ENCODE peak calls at places on chromosomes 7 and 10, in nine cellular contexts. J is pulmonary artery endothelial cell, A is GM23248, L is Caki2, R is NCI-H1105, M is Caco-2, X is NCI-H524 treated with DMSO at 0.1 percent for 48 hours, B is A172, K is neural crest cell. G is an unnamed sample.
A peak's percentile ranks its signal among the peaks of the same experiment; 100 is the strongest.

GRCh38 chr10:11881477-11882417 is 58.6 kb downstream of the PROSER2 start:
- DNase-seq in R (no peak), A (peak; percentile 52), J (no peak), X (no peak), L (peak; percentile 95), K (no peak), B (peak; percentile 91), M (peak; percentile 79), G (peak; percentile 85)

GRCh38 chr10:48253970-48254657 is 20.4 kb downstream of the FRMPD2 start:
- DNase-seq in K (no peak), R (no peak), L (peak; percentile 84), A (peak; percentile 52), B (peak; percentile 80), J (peak; percentile 61), M (no peak), X (no peak), G (peak; percentile 28)

GRCh38 chr10:24350111-24350921 is 141.4 kb downstream of the KIAA1217 start:
- DNase-seq in A (no peak), L (no peak), X (no peak), K (no peak), M (no peak), R (no peak), B (no peak), J (no peak), G (no peak)

GRCh38 chr7:4227105-4228010 is 454.7 kb upstream of the FOXK1 start:
- DNase-seq in K (no peak), J (no peak), R (no peak), M (no peak), B (no peak), A (no peak), L (no peak), X (peak; percentile 42), G (no peak)

GRCh38 chr10:93475871-93476270 is 6.3 kb downstream of the MYOF start:
- DNase-seq in M (peak; percentile 43), K (no peak), X (no peak), B (peak; percentile 98), L (peak; percentile 93), R (no peak), J (no peak), A (peak; percentile 74), G (peak; percentile 75)

GRCh38 chr7:158407581-158408331 is 179.9 kb downstream of the PTPRN2 start:
- DNase-seq in X (no peak), A (peak; percentile 36), J (no peak), L (peak; percentile 22), R (peak; percentile 43), M (peak; percentile 53), B (peak; percentile 10), K (no peak), G (peak; percentile 74)

GRCh38 chr7:96067321-96067720 is 254.6 kb downstream of the SLC25A13 start:
- DNase-seq in M (no peak), A (no peak), K (no peak), X (no peak), R (no peak), L (no peak), J (no peak), B (no peak), G (peak; percentile 86)

GRCh38 chr7:17159500-17160037 is 138.9 kb upstream of the AHR start:
- DNase-seq in X (no peak), J (no peak), B (no peak), K (no peak), L (no peak), A (no peak), M (no peak), R (no peak), G (no peak)

GRCh38 chr10:59905066-59905734 is 1.2 kb downstream of the CCDC6 start:
- DNase-seq in M (peak; percentile 68), K (peak; percentile 12), R (peak; percentile 5), J (no peak), X (no peak), A (peak; percentile 57), B (peak; percentile 11), L (peak; percentile 11), G (peak; percentile 38)

GRCh38 chr7:8277394-8277982 is 15.5 kb upstream of the ICA1 start:
- DNase-seq in A (no peak), B (no peak), R (no peak), M (peak; percentile 30), L (no peak), J (no peak), K (no peak), X (no peak), G (peak; percentile 62)

GRCh38 chr10:102131286-102132170 is 1.3 kb upstream of the PPRC1 start:
- DNase-seq in X (no peak), B (no peak), K (no peak), R (no peak), L (no peak), A (peak; percentile 77), M (no peak), J (no peak), G (no peak)

GRCh38 chr10:107284187-107284586 is 119.7 kb upstream of the SORCS1 start:
- DNase-seq in J (no peak), R (no peak), B (no peak), X (no peak), M (no peak), A (no peak), K (no peak), L (no peak), G (no peak)

GRCh38 chr10:73791871-73792400 is 6.5 kb downstream of the ZSWIM8 start:
- DNase-seq in R (no peak), L (no peak), M (no peak), K (no peak), X (no peak), A (no peak), J (no peak), B (no peak), G (no peak)

GRCh38 chr10:60353519-60354258 is 36.0 kb downstream of the ANK3 start:
- DNase-seq in M (peak; percentile 26), X (no peak), J (no peak), R (no peak), L (no peak), K (no peak), B (no peak), A (no peak), G (no peak)

GRCh38 chr7:95596183-95597135 is at the start of gene PDK4:
- DNase-seq in X (no peak), B (peak; percentile 40), L (peak; percentile 88), A (peak; percentile 92), K (peak; percentile 32), R (no peak), M (peak; percentile 47), J (peak; percentile 55), G (peak; percentile 93)

G was measured in HT-29.